ENCODE peak calls at places on chromosomes 11 and 22, in five cellular contexts. U is fibroblast of lung, S is ovary, P is thoracic aorta, F is lower lobe of right lung. T is an unnamed sample.
A peak's percentile ranks its signal among the peaks of the same experiment; 100 is the strongest.

GRCh38 chr11:61749607-61750217 is 2.7 kb upstream of the MYRF start:
- DNase-seq in U (no peak), S (peak; percentile 59), P (no peak), F (no peak), T (no peak)

GRCh38 chr11:77062924-77063323 is 3.8 kb upstream of the CAPN5 start:
- DNase-seq in U (no peak), S (no peak), P (no peak), F (no peak), T (no peak)

GRCh38 chr11:27524155-27524554 is 17.6 kb upstream of the LIN7C start:
- DNase-seq in U (peak; percentile 27), S (no peak), P (no peak), F (no peak), T (no peak)

GRCh38 chr11:108122166-108122628 is 830 bp downstream of the ACAT1 start:
- DNase-seq in U (peak; percentile 34), S (no peak), P (no peak), F (no peak), T (no peak)

GRCh38 chr11:33529461-33529860 is 171.2 kb downstream of the C11orf91 start:
- DNase-seq in U (no peak), S (no peak), P (no peak), F (no peak), T (no peak)

GRCh38 chr11:16923987-16924386 is 90.2 kb downstream of the PLEKHA7 start:
- DNase-seq in U (no peak), S (no peak), P (no peak), F (no peak), T (no peak)

GRCh38 chr11:65456418-65456817 is 33.8 kb downstream of the NEAT1 start:
- DNase-seq in U (no peak), S (no peak), P (no peak), F (no peak), T (no peak)

GRCh38 chr11:112776834-112777793 is 184.1 kb upstream of the NCAM1 start:
- DNase-seq in U (no peak), S (no peak), P (no peak), F (no peak), T (no peak)

GRCh38 chr11:66007201-66007634 is 4.6 kb upstream of the CST6 start:
- DNase-seq in U (no peak), S (no peak), P (no peak), F (no peak), T (no peak)

GRCh38 chr11:1506981-1507380 is 20.4 kb upstream of the MOB2 start:
- DNase-seq in U (no peak), S (no peak), P (no peak), F (peak; percentile 41), T (peak; percentile 32)

GRCh38 chr11:59429924-59430516 is 3.8 kb upstream of the OR5A2 start:
- DNase-seq in U (peak; percentile 53), S (no peak), P (no peak), F (no peak), T (no peak)

GRCh38 chr22:21585389-21585788 is 17.9 kb downstream of the UBE2L3 start:
- DNase-seq in U (no peak), S (no peak), P (no peak), F (no peak), T (no peak)

GRCh38 chr11:59766542-59766941 is 11.4 kb downstream of the STX3 start:
- DNase-seq in U (no peak), S (no peak), P (no peak), F (no peak), T (no peak)

GRCh38 chr11:39678996-39679395 is 1780.5 kb downstream of the LRRC4C start:
- DNase-seq in U (no peak), S (no peak), P (no peak), F (no peak), T (no peak)

GRCh38 chr11:85955531-85955930 is 100.3 kb downstream of the CCDC83 start:
- DNase-seq in U (peak; percentile 58), S (peak; percentile 45), P (no peak), F (no peak), T (no peak)

GRCh38 chr11:122983438-122984185 is 2.0 kb upstream of the BSX start:
- DNase-seq in U (no peak), S (no peak), P (no peak), F (no peak), T (no peak)

GRCh38 chr22:46738642-46738960 is 549 bp upstream of the CERK start:
- DNase-seq in U (no peak), S (no peak), P (no peak), F (no peak), T (no peak)

GRCh38 chr22:43955883-43956286 is 643 bp downstream of the SAMM50 start:
- DNase-seq in U (peak; percentile 13), S (no peak), P (no peak), F (no peak), T (no peak)

GRCh38 chr22:43953988-43954771 is 1.1 kb upstream of the SAMM50 start:
- DNase-seq in U (no peak), S (no peak), P (no peak), F (no peak), T (no peak)

GRCh38 chr22:43956805-43957463 is 1.7 kb downstream of the SAMM50 start:
- DNase-seq in U (no peak), S (no peak), P (no peak), F (no peak), T (no peak)

GRCh38 chr22:43956383-43956782 is 1.1 kb downstream of the SAMM50 start:
- DNase-seq in U (no peak), S (no peak), P (no peak), F (no peak), T (no peak)

DNA sequence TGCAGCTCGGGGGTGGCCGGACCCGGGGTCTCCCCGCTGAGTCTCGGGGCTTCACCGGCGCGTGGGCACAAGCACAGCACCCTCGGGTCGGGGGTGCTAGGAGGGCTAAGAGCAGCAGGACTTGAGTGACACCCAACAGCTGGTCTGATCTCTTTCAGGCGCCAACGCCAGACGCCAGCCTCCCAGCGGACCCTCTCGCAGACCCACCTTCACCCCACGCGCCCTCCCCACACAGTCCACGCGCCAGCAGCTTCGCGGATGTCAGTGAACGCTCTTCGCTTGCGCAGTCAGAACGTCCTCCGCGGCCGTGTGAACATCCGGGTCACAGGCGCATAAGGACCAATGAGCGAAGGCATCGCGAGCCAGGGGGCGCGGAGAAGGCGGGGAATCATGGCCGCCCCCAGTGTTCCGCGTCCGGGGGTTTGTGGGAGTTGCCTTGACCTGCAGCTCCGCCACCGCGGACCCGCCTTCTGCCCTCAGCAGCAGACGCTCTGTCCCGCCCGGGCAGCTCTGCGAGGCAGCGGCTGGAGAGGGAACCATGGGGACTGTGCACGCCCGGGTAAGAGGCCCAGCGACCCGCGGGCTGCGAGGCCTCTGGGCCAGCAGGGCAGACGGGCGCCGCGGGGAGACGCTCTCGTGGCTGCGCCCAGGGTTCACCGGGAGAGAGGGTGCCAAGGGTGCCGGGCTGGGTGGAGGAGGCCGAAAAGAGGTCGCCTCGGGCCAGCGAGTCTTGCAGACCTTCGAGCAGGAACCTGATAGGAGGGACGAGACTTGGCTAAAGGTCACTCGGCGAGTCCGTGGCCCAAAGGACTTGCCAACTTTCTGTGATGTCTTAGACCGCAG is at the start of gene SAMM50:
- DNase-seq in U (peak; percentile 87), S (peak; percentile 89), P (peak; percentile 63), F (peak; percentile 94), T (peak; percentile 79)
- TF ChIP-seq CTCF in U (no peak), S (no peak), P (no peak), F (no peak), T (no peak)

DNA sequence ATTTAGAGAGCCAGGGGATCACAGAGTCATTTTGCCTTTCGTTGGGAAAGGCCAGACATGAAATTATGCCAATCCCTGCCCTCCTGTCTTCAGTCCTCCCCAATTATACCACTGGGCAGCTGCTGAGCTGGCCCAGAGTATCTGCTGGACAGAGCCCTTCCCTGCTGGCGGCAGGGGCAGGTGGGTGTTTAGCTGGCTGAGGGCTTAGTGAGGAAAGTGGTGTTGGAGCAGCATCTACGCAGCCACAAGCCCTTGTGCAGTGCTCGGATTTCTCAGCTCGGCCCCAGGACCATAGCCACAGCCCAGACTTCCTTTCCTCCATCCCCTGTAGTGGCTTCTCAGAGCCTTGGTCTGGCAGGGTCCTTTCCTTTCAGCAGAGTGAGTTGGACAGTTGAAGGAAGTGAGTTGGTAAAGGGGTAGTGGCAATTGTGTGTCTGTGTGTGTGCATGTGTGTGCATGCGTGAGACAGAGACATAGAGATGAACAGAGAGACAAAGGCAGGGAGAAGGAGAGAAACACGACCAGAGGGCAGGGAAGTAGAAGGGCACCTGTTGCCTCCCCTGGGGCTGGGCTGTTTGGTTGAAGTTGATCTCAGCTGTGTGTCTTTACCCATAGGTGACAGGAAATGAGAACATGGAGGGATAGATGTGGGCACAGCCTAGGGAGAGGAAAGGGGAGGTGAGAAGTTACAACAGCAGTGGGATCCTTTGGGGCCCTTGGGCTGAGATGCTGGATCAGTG is 66.2 kb downstream of the GRIK4 start:
- DNase-seq in U (no peak), S (no peak), P (no peak), F (peak; percentile 10), T (no peak)
- TF ChIP-seq CTCF in U (no peak), S (no peak), P (no peak), F (no peak), T (no peak)

DNA sequence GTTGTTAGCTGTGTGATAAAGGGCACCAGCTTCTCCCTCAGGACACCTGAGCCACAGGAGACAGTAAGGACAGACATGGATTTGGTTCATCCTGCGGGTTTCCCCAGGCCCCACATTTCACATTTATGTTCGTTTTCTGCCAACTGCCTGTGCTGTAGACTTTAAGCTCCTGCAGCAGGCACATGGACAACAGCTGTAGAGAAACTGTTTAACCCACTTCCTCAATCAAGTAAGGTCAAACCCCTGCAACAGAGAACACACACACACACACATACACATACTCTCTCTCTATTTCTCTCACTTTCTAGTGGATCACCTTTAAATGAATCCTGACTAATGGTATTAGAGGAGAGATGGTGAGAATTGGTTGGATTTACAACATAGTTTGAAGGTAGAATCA is 90.7 kb downstream of the C11orf87 start:
- DNase-seq in U (no peak), S (no peak), P (no peak), F (no peak), T (no peak)
- TF ChIP-seq CTCF in U (no peak), S (no peak), P (no peak), F (no peak), T (no peak)

DNA sequence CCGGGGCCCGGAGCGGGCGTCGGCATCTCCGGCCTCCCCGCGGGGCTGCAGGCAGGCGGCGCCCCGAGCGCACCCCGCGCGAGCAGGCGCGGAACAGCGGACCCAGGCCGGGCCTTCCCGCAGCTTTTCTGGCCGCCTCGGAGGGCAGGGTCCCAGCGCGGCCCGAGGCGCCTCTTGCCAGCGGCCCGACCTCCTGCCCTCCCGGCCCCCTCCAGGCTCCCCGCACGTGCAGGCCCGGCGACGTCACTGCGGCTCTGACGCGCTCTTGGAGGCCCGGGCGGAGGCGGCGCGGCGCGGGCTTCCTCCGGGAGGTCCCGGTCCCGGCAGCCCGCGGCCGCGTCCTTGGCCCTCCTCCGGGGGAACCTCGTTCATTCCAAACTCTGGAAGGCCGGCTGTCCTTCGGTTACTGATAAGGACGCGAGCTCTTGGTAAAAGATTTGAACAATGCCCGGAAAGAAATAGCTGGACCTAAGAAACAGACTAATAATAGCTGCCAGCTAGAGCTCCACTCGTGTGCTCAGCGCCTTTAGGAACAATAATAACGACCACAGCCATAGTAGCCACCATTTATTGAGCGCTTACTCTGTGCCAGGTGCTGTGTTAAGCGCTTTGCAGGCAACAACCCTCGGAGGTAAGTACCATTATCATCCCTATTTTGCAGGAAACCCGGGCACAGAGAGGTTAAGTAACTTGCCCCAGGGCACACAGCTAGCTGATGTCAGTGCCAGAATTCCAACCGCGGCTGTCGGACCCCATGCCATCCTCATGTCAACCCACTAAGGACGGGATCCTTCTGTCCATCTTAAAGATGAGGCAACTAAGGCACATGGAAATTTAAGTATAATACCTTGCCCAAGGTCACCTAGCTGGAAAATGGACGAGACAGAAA is 39.1 kb upstream of the CREB3L1 start:
- DNase-seq in U (peak; percentile 68), S (peak; percentile 86), P (no peak), F (peak; percentile 82), T (peak; percentile 86)
- TF ChIP-seq CTCF in U (no peak), S (peak; percentile 45), P (no peak), F (no peak), T (no peak)

GRCh38 chr11:92929168-92930053 is 40.0 kb upstream of the MTNR1B start:
- DNase-seq in U (no peak), S (no peak), P (no peak), F (no peak), T (no peak)
- TF ChIP-seq CTCF in U (no peak), S (no peak), P (no peak), F (no peak), T (no peak)